ENCODE peak calls at places on chromosomes 3 and 15, in six cellular contexts. L is AG04450, M is fibroblast of mammary gland, N is left ventricle myocardium inferior, Y is HFF-Myc, B is foreskin fibroblast. H is an unnamed sample.

GRCh38 chr3:52046186-52046913 is 10.0 kb downstream of the DUSP7 start:
- DNase-seq in B (peak), L (peak), Y (peak), M (peak), N (no peak), H (no peak)

GRCh38 chr3:112357888-112358287 is 24.9 kb downstream of the CD200 start:
- DNase-seq in N (no peak), L (no peak), B (no peak), Y (no peak), M (no peak), H (no peak)

GRCh38 chr3:160400631-160401150 is 1.2 kb downstream of the SMC4 start:
- DNase-seq in Y (no peak), B (peak), L (no peak), M (no peak), N (peak), H (no peak)

GRCh38 chr3:178003756-178004155 is 532.5 kb upstream of the KCNMB2 start:
- DNase-seq in B (peak), N (no peak), M (peak), L (no peak), Y (no peak), H (no peak)

GRCh38 chr3:29271501-29271900 is 9.4 kb upstream of the RBMS3 start:
- DNase-seq in Y (no peak), B (no peak), L (no peak), M (no peak), N (no peak), H (no peak)

GRCh38 chr3:126389792-126390142 is 4.9 kb upstream of the CFAP100 start:
- DNase-seq in Y (no peak), B (no peak), L (no peak), N (no peak), M (no peak), H (no peak)

GRCh38 chr3:60490992-60491391 is 760.3 kb downstream of the FHIT start:
- DNase-seq in M (no peak), N (no peak), Y (no peak), B (no peak), L (no peak), H (peak)

GRCh38 chr3:72261566-72262564 is 476.9 kb upstream of the PROK2 start:
- DNase-seq in N (no peak), L (no peak), B (peak), M (no peak), Y (no peak), H (no peak)

GRCh38 chr3:120568624-120569023 is 27.5 kb upstream of the NDUFB4 start:
- DNase-seq in B (peak), M (no peak), N (no peak), L (no peak), Y (no peak), H (no peak)

GRCh38 chr3:143328459-143328858 is 208.9 kb downstream of the CHST2 start:
- DNase-seq in N (no peak), Y (peak), B (peak), L (no peak), M (no peak), H (no peak)

GRCh38 chr3:130820976-130821375 is 72.9 kb upstream of the ATP2C1 start:
- DNase-seq in B (peak), N (no peak), M (peak), Y (peak), L (no peak), H (no peak)

GRCh38 chr3:13114811-13115615 is 41.8 kb upstream of the IQSEC1 start:
- DNase-seq in N (peak), Y (no peak), B (no peak), M (no peak), L (no peak), H (no peak)

GRCh38 chr15:25437751-25438600 is 848 bp downstream of the UBE3A start:
- DNase-seq in Y (no peak), L (no peak), M (peak), N (peak), B (peak), H (no peak)

GRCh38 chr3:16060358-16060852 is 114.1 kb upstream of the GALNT15 start:
- DNase-seq in B (peak), M (peak), N (no peak), L (peak), Y (peak), H (peak)

GRCh38 chr3:49775538-49775937 is 10.8 kb downstream of the IP6K1 start:
- DNase-seq in B (peak), L (no peak), N (no peak), Y (no peak), M (no peak), H (no peak)

GRCh38 chr3:55453871-55454496 is 33.1 kb downstream of the WNT5A start:
- DNase-seq in B (peak), M (no peak), L (no peak), N (no peak), Y (no peak), H (no peak)

GRCh38 chr3:59266551-59266950 is 216.7 kb upstream of the CFAP20DC start:
- DNase-seq in B (no peak), Y (no peak), M (no peak), N (no peak), L (no peak), H (no peak)

GRCh38 chr15:34213690-34214089 is 3.8 kb upstream of the KATNBL1 start:
- DNase-seq in B (no peak), L (no peak), N (no peak), M (no peak), Y (no peak), H (no peak)

GRCh38 chr3:16388850-16389411 is 123.9 kb downstream of the OXNAD1 start:
- DNase-seq in M (peak), L (peak), N (no peak), B (peak), Y (peak), H (no peak)

DNA sequence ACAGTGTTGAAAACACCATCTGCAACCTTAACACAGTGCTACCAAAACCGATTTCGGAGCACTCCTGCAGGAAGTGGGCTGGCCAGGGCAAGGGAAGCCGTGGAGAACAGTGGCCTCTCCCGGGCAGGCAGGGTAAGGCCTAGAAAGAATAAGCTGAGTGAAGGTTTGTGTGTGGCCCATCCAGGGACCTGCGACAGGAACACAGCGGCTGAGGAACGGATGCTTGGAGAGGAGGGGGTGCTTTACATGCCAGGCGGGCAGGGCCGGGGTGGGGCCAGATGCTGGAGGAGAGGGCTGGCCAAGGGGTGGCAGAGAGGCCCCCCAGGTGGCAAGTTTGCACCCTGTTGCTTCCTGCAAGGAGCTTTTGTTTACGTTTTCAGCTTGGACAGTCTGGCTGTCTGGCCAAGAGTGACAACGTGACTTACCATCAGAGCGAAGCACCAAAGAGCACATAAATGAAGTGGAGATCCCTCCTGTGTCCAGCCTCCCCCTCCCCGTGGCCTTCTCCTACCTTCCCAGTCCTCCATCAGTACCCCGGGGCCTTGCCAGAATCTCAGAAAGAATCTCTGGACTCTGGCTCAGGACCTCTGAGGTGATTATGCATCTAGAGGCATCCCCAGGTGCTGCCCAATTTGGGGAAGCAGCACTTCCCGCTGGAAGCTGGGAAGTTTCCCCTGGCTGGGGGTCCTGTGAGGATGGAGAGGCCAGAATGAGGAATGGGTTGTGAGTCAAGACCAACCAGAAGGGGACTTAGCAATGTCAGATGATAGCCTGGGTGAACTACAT is 156.4 kb downstream of the PGPEP1L start:
- DNase-seq in Y (no peak), B (peak), M (peak), L (no peak), N (peak), H (no peak)
- H3K4me3 ChIP-seq in Y (peak), B (peak), M (peak), L (peak), N (peak), H (peak)

DNA sequence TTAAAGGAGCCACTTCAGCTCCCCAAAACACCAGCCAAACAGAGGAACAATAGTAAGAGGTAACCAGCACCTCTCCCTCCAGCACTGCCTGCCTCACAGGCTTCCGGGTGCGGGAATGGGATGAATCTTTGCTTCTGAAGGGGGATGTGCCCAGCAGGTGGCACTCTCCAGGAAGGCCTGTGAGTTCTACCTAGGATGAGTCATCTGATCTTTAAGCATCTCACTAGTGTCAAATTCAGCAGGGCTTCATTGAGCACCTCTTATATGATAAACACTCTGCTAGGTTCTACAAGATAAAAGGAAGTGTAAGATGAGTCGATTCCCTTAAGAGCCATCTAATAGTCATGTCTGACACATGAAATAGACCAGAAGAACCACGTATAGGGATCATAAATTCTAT is 237.4 kb upstream of the UMPS start:
- DNase-seq in N (peak), B (peak), L (peak), M (peak), Y (no peak), H (peak)
- TF ChIP-seq CTCF in N (peak), B (peak), L (peak), M (peak), Y (peak), H (peak)

GRCh38 chr3:172128852-172129251 is 89.5 kb downstream of the FNDC3B start:
- DNase-seq in M (no peak), B (no peak), L (no peak), N (no peak), Y (no peak), H (no peak)

GRCh38 chr3:172129534-172129867 is 90.1 kb downstream of the FNDC3B start:
- DNase-seq in L (no peak), M (no peak), N (no peak), Y (no peak), B (no peak), H (no peak)

GRCh38 chr3:172127929-172128580 is 88.7 kb downstream of the FNDC3B start:
- DNase-seq in B (no peak), M (no peak), N (no peak), L (no peak), Y (no peak), H (no peak)

GRCh38 chr3:172131746-172132145 is 92.4 kb downstream of the FNDC3B start:
- DNase-seq in Y (no peak), L (no peak), M (no peak), B (no peak), N (no peak), H (no peak)

DNA sequence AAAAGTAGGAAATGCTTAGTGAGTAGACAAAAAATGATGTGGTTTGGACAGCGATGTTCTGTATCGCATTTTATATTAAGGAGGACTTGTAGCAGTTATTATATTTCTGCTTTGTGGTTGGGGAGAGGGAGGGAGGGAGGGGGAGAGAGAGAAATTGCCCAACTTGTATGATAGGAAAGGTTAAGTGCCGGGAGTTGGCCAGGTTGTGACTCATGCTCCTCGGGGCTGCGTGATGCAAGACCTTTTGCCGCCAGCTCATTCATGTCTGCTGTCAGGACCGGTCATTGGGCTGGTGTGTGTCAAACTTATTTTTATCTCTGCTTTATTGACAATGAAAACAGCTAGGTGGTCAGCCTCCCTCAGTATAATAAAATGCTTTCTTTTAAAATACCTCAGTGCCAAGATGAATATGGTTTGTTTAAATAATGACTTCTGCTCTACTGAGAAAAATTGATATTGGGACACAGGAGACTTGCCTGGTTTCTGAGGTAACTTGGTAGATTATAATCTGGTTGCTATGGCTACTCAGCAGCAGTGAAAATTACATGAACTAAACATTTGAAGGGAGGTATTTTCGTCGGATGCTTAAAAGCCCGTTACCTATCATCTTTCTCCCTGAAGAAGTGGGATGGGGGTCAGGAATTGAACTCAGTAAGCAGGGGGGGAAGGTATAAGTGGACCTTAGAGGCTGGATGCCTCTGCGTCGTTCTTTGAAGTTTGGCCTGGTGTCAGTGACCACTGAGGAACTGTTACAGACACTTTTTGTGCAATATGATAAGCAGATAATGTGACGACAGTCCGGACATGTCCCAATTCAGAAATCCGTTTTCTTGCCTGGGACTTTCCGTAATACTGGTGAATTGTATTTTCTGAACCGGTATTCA is 90.7 kb downstream of the FNDC3B start:
- DNase-seq in Y (peak), M (peak), B (peak), N (peak), L (peak), H (no peak)
- H3K4me3 ChIP-seq in Y (no peak), M (no peak), B (no peak), N (no peak), L (no peak), H (no peak)

GRCh38 chr15:91946914-91947313 is 93.4 kb downstream of the SLCO3A1 start:
- DNase-seq in L (no peak), B (no peak), M (no peak), Y (no peak), N (no peak), H (no peak)
- TF ChIP-seq CTCF in L (no peak), B (no peak), M (no peak), Y (no peak), N (peak), H (no peak)

GRCh38 chr15:60660290-60661051 is 181.5 kb upstream of the ICE2 start:
- DNase-seq in M (peak), B (peak), L (no peak), N (no peak), Y (peak), H (no peak)
- H3K4me3 ChIP-seq in M (no peak), B (no peak), L (no peak), N (no peak), Y (no peak), H (no peak)

DNA sequence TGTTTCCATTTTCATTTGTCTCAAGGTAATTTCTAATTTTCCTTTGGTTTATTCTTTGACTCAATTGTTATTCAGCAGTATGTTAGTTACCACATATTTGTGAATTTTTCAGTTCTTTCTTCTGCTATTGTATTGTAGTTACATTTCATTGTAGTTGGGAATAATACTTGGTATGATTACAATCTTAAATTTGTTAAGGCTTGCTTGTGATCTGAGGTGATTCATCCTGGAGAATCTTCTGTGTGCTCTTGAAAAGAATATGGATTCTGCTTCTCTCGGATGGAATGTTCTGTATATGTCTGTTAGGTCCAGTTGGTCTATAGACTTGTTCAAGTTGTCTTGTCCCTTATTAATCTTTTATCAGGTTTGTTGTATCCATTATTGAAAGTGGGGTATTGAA is 63.4 kb upstream of the VEPH1 start:
- DNase-seq in M (no peak), N (no peak), B (no peak), L (no peak), Y (no peak), H (no peak)
- TF ChIP-seq CTCF in M (no peak), N (no peak), B (no peak), L (no peak), Y (no peak), H (no peak)

GRCh38 chr15:53978248-53978906 is at the start of gene UNC13C:
- DNase-seq in M (no peak), L (no peak), Y (no peak), B (peak), N (peak), H (no peak)
- H3K4me3 ChIP-seq in M (no peak), L (no peak), Y (no peak), B (peak), N (peak), H (peak)